ENCODE peak calls at places on chromosomes 16 and 17, in four cellular contexts. Q is HS-5, R is iPS-NIHi11, S is AML-193. C is an unnamed sample.

GRCh38 chr16:12971216-12971615 is 69.8 kb downstream of the SHISA9 start:
- DNase-seq in Q (peak; percentile 38), R (no peak), S (no peak), C (no peak)

GRCh38 chr17:76868669-76869208 is 535 bp downstream of the MGAT5B start:
- DNase-seq in Q (no peak), R (peak; percentile 77), S (no peak), C (no peak)

GRCh38 chr16:85479972-85480726 is 133.0 kb upstream of the GSE1 start:
- DNase-seq in Q (no peak), R (peak; percentile 81), S (no peak), C (no peak)

GRCh38 chr16:88649195-88649923 is 1.5 kb downstream of the CYBA start:
- DNase-seq in Q (no peak), R (no peak), S (no peak), C (no peak)

GRCh38 chr16:85963746-85964370 is 64.9 kb downstream of the IRF8 start:
- DNase-seq in Q (no peak), R (no peak), S (no peak), C (no peak)

GRCh38 chr17:48543854-48544355 is 1.0 kb downstream of the HOXB2 start:
- DNase-seq in Q (no peak), R (no peak), S (no peak), C (no peak)

GRCh38 chr17:9645858-9646555 is 690 bp downstream of the USP43 start:
- DNase-seq in Q (no peak), R (peak; percentile 74), S (no peak), C (no peak)

GRCh38 chr16:24972608-24973220 is 42.5 kb downstream of the ARHGAP17 start:
- DNase-seq in Q (no peak), R (no peak), S (no peak), C (no peak)

GRCh38 chr16:68091604-68092261 is 6.6 kb downstream of the NFATC3 start:
- DNase-seq in Q (peak; percentile 28), R (no peak), S (peak; percentile 11), C (peak; percentile 74)

GRCh38 chr17:61492759-61493526 is 40.7 kb downstream of the TBX4 start:
- DNase-seq in Q (no peak), R (no peak), S (no peak), C (no peak)

GRCh38 chr16:84782841-84783240 is 36.9 kb upstream of the CRISPLD2 start:
- DNase-seq in Q (no peak), R (no peak), S (no peak), C (no peak)

GRCh38 chr17:55845385-55845784 is 94.5 kb downstream of the PCTP start:
- DNase-seq in Q (no peak), R (peak; percentile 84), S (no peak), C (peak; percentile 26)

C was measured in endothelial cell of umbilical vein.